ENCODE peak calls at places on chromosome 3, in eight cellular contexts. One of them, this sample, is unnamed.

GRCh38 chr3:193509103-193509965 is 45.4 kb downstream of the ATP13A4 start:
- DNase-seq in A549: no peak
- DNase-seq in Peyer's patch: no peak
- DNase-seq in keratinocyte: no peak
- DNase-seq in suprapubic skin: no peak
- DNase-seq in IMR-90: no peak
- DNase-seq in AG04450: no peak
- DNase-seq in left ventricle myocardium inferior: no peak
- DNase-seq in this sample: peak

GRCh38 chr3:123444023-123444422 is 4.9 kb downstream of the ADCY5 start:
- DNase-seq in Peyer's patch: no peak
- DNase-seq in AG04450: no peak
- DNase-seq in IMR-90: no peak
- DNase-seq in keratinocyte: no peak
- DNase-seq in A549: no peak
- DNase-seq in left ventricle myocardium inferior: no peak
- DNase-seq in suprapubic skin: no peak
- DNase-seq in this sample: no peak

GRCh38 chr3:101902041-101902440 is 52.7 kb downstream of the NFKBIZ start:
- DNase-seq in keratinocyte: peak
- DNase-seq in A549: peak
- DNase-seq in AG04450: peak
- DNase-seq in IMR-90: peak
- DNase-seq in Peyer's patch: no peak
- DNase-seq in left ventricle myocardium inferior: no peak
- DNase-seq in suprapubic skin: no peak
- DNase-seq in this sample: no peak

GRCh38 chr3:45993421-45994027 is 2.1 kb downstream of the FYCO1 start:
- DNase-seq in AG04450: no peak
- DNase-seq in IMR-90: no peak
- DNase-seq in suprapubic skin: no peak
- DNase-seq in keratinocyte: no peak
- DNase-seq in Peyer's patch: no peak
- DNase-seq in left ventricle myocardium inferior: no peak
- DNase-seq in A549: no peak
- DNase-seq in this sample: no peak

GRCh38 chr3:187987919-187988318 is 166.0 kb upstream of the LPP start:
- DNase-seq in AG04450: no peak
- DNase-seq in keratinocyte: no peak
- DNase-seq in Peyer's patch: no peak
- DNase-seq in suprapubic skin: no peak
- DNase-seq in IMR-90: no peak
- DNase-seq in left ventricle myocardium inferior: no peak
- DNase-seq in A549: no peak
- DNase-seq in this sample: no peak

GRCh38 chr3:191648787-191649186 is 187.8 kb downstream of the PYDC2 start:
- DNase-seq in AG04450: no peak
- DNase-seq in A549: no peak
- DNase-seq in left ventricle myocardium inferior: no peak
- DNase-seq in Peyer's patch: no peak
- DNase-seq in suprapubic skin: no peak
- DNase-seq in IMR-90: no peak
- DNase-seq in keratinocyte: no peak
- DNase-seq in this sample: no peak

GRCh38 chr3:177439729-177440269 is 242.5 kb upstream of the TBL1XR1 start:
- DNase-seq in AG04450: no peak
- DNase-seq in keratinocyte: no peak
- DNase-seq in IMR-90: peak
- DNase-seq in left ventricle myocardium inferior: no peak
- DNase-seq in A549: no peak
- DNase-seq in suprapubic skin: no peak
- DNase-seq in Peyer's patch: no peak
- DNase-seq in this sample: no peak

GRCh38 chr3:177813322-177813721 is 616.0 kb upstream of the TBL1XR1 start:
- DNase-seq in AG04450: no peak
- DNase-seq in suprapubic skin: no peak
- DNase-seq in left ventricle myocardium inferior: peak
- DNase-seq in A549: peak
- DNase-seq in Peyer's patch: no peak
- DNase-seq in IMR-90: peak
- DNase-seq in keratinocyte: no peak
- DNase-seq in this sample: peak

GRCh38 chr3:56753206-56753605 is 48.5 kb downstream of the ARHGEF3 start:
- DNase-seq in IMR-90: peak
- DNase-seq in keratinocyte: no peak
- DNase-seq in suprapubic skin: no peak
- DNase-seq in Peyer's patch: no peak
- DNase-seq in A549: no peak
- DNase-seq in AG04450: no peak
- DNase-seq in left ventricle myocardium inferior: no peak
- DNase-seq in this sample: no peak

GRCh38 chr3:112074006-112074405 is 12.2 kb upstream of the C3orf52 start:
- DNase-seq in Peyer's patch: no peak
- DNase-seq in keratinocyte: no peak
- DNase-seq in left ventricle myocardium inferior: no peak
- DNase-seq in IMR-90: peak
- DNase-seq in suprapubic skin: no peak
- DNase-seq in A549: no peak
- DNase-seq in AG04450: no peak
- DNase-seq in this sample: no peak

GRCh38 chr3:37974121-37974927 is 16.3 kb upstream of the VILL start:
- DNase-seq in suprapubic skin: no peak
- DNase-seq in AG04450: no peak
- DNase-seq in IMR-90: peak
- DNase-seq in left ventricle myocardium inferior: peak
- DNase-seq in A549: peak
- DNase-seq in Peyer's patch: peak
- DNase-seq in keratinocyte: no peak
- DNase-seq in this sample: peak

GRCh38 chr3:150666167-150666566 is 37.6 kb downstream of the ERICH6 start:
- DNase-seq in left ventricle myocardium inferior: no peak
- DNase-seq in AG04450: no peak
- DNase-seq in IMR-90: no peak
- DNase-seq in suprapubic skin: no peak
- DNase-seq in Peyer's patch: no peak
- DNase-seq in keratinocyte: no peak
- DNase-seq in A549: no peak
- DNase-seq in this sample: no peak

GRCh38 chr3:179324270-179324754 is 1.5 kb downstream of the ZNF639 start:
- DNase-seq in Peyer's patch: no peak
- DNase-seq in suprapubic skin: no peak
- DNase-seq in keratinocyte: no peak
- DNase-seq in IMR-90: peak
- DNase-seq in A549: no peak
- DNase-seq in AG04450: no peak
- DNase-seq in left ventricle myocardium inferior: no peak
- DNase-seq in this sample: no peak

GRCh38 chr3:48832691-48833090 is 15.0 kb downstream of the PRKAR2A start:
- DNase-seq in suprapubic skin: no peak
- DNase-seq in AG04450: no peak
- DNase-seq in keratinocyte: no peak
- DNase-seq in A549: no peak
- DNase-seq in IMR-90: no peak
- DNase-seq in Peyer's patch: no peak
- DNase-seq in left ventricle myocardium inferior: no peak
- DNase-seq in this sample: no peak

GRCh38 chr3:3991598-3991997 is 192.4 kb downstream of the LRRN1 start:
- DNase-seq in keratinocyte: no peak
- DNase-seq in suprapubic skin: no peak
- DNase-seq in AG04450: no peak
- DNase-seq in IMR-90: no peak
- DNase-seq in A549: no peak
- DNase-seq in Peyer's patch: no peak
- DNase-seq in left ventricle myocardium inferior: no peak
- DNase-seq in this sample: no peak

GRCh38 chr3:19149388-19149787 is 1.1 kb downstream of the KCNH8 start:
- DNase-seq in IMR-90: no peak
- DNase-seq in A549: peak
- DNase-seq in suprapubic skin: no peak
- DNase-seq in left ventricle myocardium inferior: no peak
- DNase-seq in Peyer's patch: no peak
- DNase-seq in keratinocyte: no peak
- DNase-seq in AG04450: no peak
- DNase-seq in this sample: no peak

DNA sequence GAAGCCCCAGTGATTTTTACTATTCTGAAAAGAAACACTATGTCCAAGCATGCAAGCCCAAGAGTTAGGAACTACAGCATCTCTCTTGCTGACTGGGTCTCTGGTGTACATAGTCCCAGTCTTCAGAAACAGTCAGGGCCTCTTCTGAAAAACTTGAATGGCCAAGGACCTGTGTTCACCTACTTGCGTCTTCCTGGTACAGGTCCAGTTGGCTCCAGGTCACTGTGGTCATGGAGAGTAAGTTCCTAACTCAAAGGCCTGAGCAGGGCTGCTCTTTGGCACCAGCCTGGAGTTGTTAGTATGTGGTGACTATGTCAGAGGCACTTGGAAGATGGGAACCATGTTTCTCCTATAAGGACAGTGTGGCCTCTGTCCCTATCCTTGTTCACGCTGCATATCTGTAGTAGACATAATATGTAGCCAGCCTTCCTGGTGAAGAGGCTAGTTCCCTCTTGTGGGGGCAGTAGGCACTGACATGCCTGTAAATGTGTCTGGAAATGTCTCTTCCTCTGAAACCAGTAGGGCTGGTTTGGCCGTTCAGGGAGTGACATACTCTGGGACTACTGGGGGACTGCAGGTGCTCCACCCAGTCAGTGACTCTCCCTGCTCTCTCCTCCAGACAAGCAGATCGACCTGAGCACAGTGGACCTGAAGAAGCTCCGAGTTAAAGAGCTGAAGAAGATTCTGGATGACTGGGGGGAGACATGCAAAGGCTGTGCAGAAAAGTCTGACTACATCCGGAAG is 2.6 kb upstream of the RBM15B start:
- DNase-seq in A549: peak
- DNase-seq in keratinocyte: no peak
- DNase-seq in IMR-90: peak
- DNase-seq in suprapubic skin: no peak
- DNase-seq in Peyer's patch: no peak
- DNase-seq in AG04450: no peak
- DNase-seq in left ventricle myocardium inferior: no peak
- DNase-seq in this sample: peak
- TF ChIP-seq CTCF in A549: no peak
- TF ChIP-seq CTCF in keratinocyte: peak
- TF ChIP-seq CTCF in IMR-90: peak
- TF ChIP-seq CTCF in suprapubic skin: peak
- TF ChIP-seq CTCF in Peyer's patch: peak
- TF ChIP-seq CTCF in AG04450: peak
- TF ChIP-seq CTCF in left ventricle myocardium inferior: no peak
- TF ChIP-seq CTCF in this sample: no peak

DNA sequence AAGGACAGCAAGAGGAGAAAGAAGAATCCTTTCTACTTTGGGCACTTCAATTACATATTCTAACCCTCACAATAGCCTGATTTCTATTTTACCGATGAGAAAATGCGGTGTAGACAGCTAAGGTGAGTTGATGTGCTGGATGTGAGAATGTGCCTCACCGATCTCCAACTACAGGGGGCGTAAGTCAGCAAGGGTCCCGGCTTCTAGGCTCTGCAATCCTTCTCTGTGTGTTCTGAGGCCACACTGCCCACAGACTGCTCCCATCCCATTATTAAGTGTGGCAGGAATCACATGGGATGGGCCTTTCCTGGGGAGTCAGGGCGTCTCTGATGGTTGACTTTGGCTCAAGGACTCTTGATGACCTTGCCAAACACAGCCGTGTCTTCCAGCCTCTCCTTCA is 23.6 kb upstream of the RPL35A start:
- DNase-seq in A549: peak
- DNase-seq in AG04450: no peak
- DNase-seq in IMR-90: no peak
- DNase-seq in suprapubic skin: no peak
- DNase-seq in keratinocyte: no peak
- DNase-seq in left ventricle myocardium inferior: no peak
- DNase-seq in Peyer's patch: no peak
- DNase-seq in this sample: no peak
- TF ChIP-seq CTCF in A549: no peak
- TF ChIP-seq CTCF in AG04450: peak
- TF ChIP-seq CTCF in IMR-90: no peak
- TF ChIP-seq CTCF in suprapubic skin: no peak
- TF ChIP-seq CTCF in keratinocyte: peak
- TF ChIP-seq CTCF in left ventricle myocardium inferior: no peak
- TF ChIP-seq CTCF in Peyer's patch: no peak
- TF ChIP-seq CTCF in this sample: no peak

GRCh38 chr3:65577875-65578274 is 460.8 kb downstream of the MAGI1 start:
- DNase-seq in suprapubic skin: no peak
- DNase-seq in AG04450: no peak
- DNase-seq in A549: no peak
- DNase-seq in IMR-90: no peak
- DNase-seq in keratinocyte: no peak
- DNase-seq in left ventricle myocardium inferior: no peak
- DNase-seq in Peyer's patch: no peak
- DNase-seq in this sample: no peak

GRCh38 chr3:65573548-65574116 is 465.1 kb downstream of the MAGI1 start:
- DNase-seq in IMR-90: no peak
- DNase-seq in suprapubic skin: no peak
- DNase-seq in keratinocyte: no peak
- DNase-seq in Peyer's patch: no peak
- DNase-seq in A549: no peak
- DNase-seq in AG04450: no peak
- DNase-seq in left ventricle myocardium inferior: no peak
- DNase-seq in this sample: no peak

GRCh38 chr3:65575376-65575840 is 463.3 kb downstream of the MAGI1 start:
- DNase-seq in Peyer's patch: no peak
- DNase-seq in left ventricle myocardium inferior: no peak
- DNase-seq in A549: peak
- DNase-seq in IMR-90: peak
- DNase-seq in AG04450: peak
- DNase-seq in suprapubic skin: no peak
- DNase-seq in keratinocyte: peak
- DNase-seq in this sample: no peak

GRCh38 chr3:65576942-65577341 is 461.8 kb downstream of the MAGI1 start:
- DNase-seq in left ventricle myocardium inferior: no peak
- DNase-seq in suprapubic skin: no peak
- DNase-seq in A549: no peak
- DNase-seq in AG04450: peak
- DNase-seq in IMR-90: peak
- DNase-seq in keratinocyte: no peak
- DNase-seq in Peyer's patch: no peak
- DNase-seq in this sample: no peak

GRCh38 chr3:65576228-65576627 is 462.5 kb downstream of the MAGI1 start:
- DNase-seq in Peyer's patch: no peak
- DNase-seq in suprapubic skin: no peak
- DNase-seq in A549: no peak
- DNase-seq in AG04450: no peak
- DNase-seq in left ventricle myocardium inferior: no peak
- DNase-seq in keratinocyte: no peak
- DNase-seq in IMR-90: no peak
- DNase-seq in this sample: no peak
- TF ChIP-seq CTCF in Peyer's patch: no peak
- TF ChIP-seq CTCF in suprapubic skin: no peak
- TF ChIP-seq CTCF in A549: no peak
- TF ChIP-seq CTCF in AG04450: no peak
- TF ChIP-seq CTCF in left ventricle myocardium inferior: no peak
- TF ChIP-seq CTCF in keratinocyte: no peak
- TF ChIP-seq CTCF in IMR-90: no peak
- TF ChIP-seq CTCF in this sample: no peak

GRCh38 chr3:17039579-17039978 is 154.8 kb downstream of the PLCL2 start:
- DNase-seq in suprapubic skin: no peak
- DNase-seq in left ventricle myocardium inferior: no peak
- DNase-seq in A549: peak
- DNase-seq in IMR-90: peak
- DNase-seq in AG04450: peak
- DNase-seq in keratinocyte: peak
- DNase-seq in Peyer's patch: no peak
- DNase-seq in this sample: no peak
- TF ChIP-seq CTCF in suprapubic skin: no peak
- TF ChIP-seq CTCF in left ventricle myocardium inferior: no peak
- TF ChIP-seq CTCF in A549: peak
- TF ChIP-seq CTCF in IMR-90: no peak
- TF ChIP-seq CTCF in AG04450: peak
- TF ChIP-seq CTCF in keratinocyte: no peak
- TF ChIP-seq CTCF in Peyer's patch: peak
- TF ChIP-seq CTCF in this sample: no peak

GRCh38 chr3:127886276-127886862 is 28.7 kb upstream of the KBTBD12 start:
- DNase-seq in keratinocyte: no peak
- DNase-seq in IMR-90: no peak
- DNase-seq in AG04450: no peak
- DNase-seq in suprapubic skin: no peak
- DNase-seq in left ventricle myocardium inferior: no peak
- DNase-seq in A549: no peak
- DNase-seq in Peyer's patch: no peak
- DNase-seq in this sample: no peak
- TF ChIP-seq CTCF in keratinocyte: no peak
- TF ChIP-seq CTCF in IMR-90: no peak
- TF ChIP-seq CTCF in AG04450: no peak
- TF ChIP-seq CTCF in suprapubic skin: no peak
- TF ChIP-seq CTCF in left ventricle myocardium inferior: no peak
- TF ChIP-seq CTCF in A549: no peak
- TF ChIP-seq CTCF in Peyer's patch: no peak
- TF ChIP-seq CTCF in this sample: no peak